ENCODE peak calls at places on chromosomes 3 and 15, in ten cellular contexts. K is activated CD4-positive, alpha-beta T cell treated with anti-CD3 and anti-CD28 coated beads, Interleukin-2, amount 50 U/mL, for 24 hours; H is stimulated activated CD8-positive, alpha-beta memory T cell treated with anti-CD3 and anti-CD28 coated beads, Interleukin-7, amount 100 ng/mL, for 24 hours; E is activated CD8-positive, alpha-beta T cell treated with anti-CD3 and anti-CD28 coated beads for 36 hours; Q is activated naive CD4-positive, alpha-beta T cell treated with anti-CD3 and anti-CD28 coated beads, Interleukin-2, amount 50 U/mL, for 16 hours; S is dorsolateral prefrontal cortex; N is cardiac fibroblast; T is GM04503; Y is fibroblast of the aortic adventitia; W is SJSA1. B is an unnamed sample.

GRCh38 chr3:153599685-153600084 is 437.7 kb downstream of the RAP2B start:
- DNase-seq in E (no peak), N (peak; percentile 87), W (peak; percentile 48), T (peak; percentile 76), H (no peak), S (no peak), K (no peak), Q (no peak), Y (peak; percentile 92), B (no peak)

GRCh38 chr3:61996351-61996750 is 377.0 kb downstream of the FEZF2 start:
- DNase-seq in Y (peak; percentile 28), K (no peak), H (no peak), W (no peak), T (no peak), Q (no peak), E (no peak), S (no peak), N (no peak), B (no peak)

GRCh38 chr3:186209810-186210752 is 101.2 kb upstream of the ETV5 start:
- DNase-seq in W (peak; percentile 53), T (peak; percentile 29), N (peak; percentile 77), E (peak; percentile 35), H (no peak), S (peak; percentile 93), K (no peak), Q (no peak), Y (peak; percentile 57), B (peak; percentile 82)

GRCh38 chr3:123552095-123552714 is 32.6 kb downstream of the HACD2 start:
- DNase-seq in E (no peak), N (peak; percentile 46), W (no peak), K (no peak), H (no peak), Y (peak; percentile 30), T (no peak), Q (no peak), S (no peak), B (no peak)

GRCh38 chr15:74642724-74643367 is 27.2 kb downstream of the CLK3 start:
- DNase-seq in K (no peak), E (no peak), H (no peak), S (no peak), Y (peak; percentile 74), N (no peak), T (no peak), Q (no peak), W (no peak), B (no peak)

GRCh38 chr15:59372352-59373211 is at the start of gene MYO1E:
- DNase-seq in H (no peak), Q (no peak), E (peak; percentile 42), T (peak; percentile 92), K (no peak), Y (peak; percentile 98), W (peak; percentile 93), S (peak; percentile 98), N (peak; percentile 98), B (peak; percentile 92)

GRCh38 chr3:194273396-194274310 is 77.5 kb downstream of the CPN2 start:
- DNase-seq in Y (no peak), E (no peak), W (no peak), Q (no peak), H (no peak), S (no peak), N (no peak), T (no peak), K (no peak), B (no peak)

GRCh38 chr3:129481783-129482332 is 41.8 kb downstream of the IFT122 start:
- DNase-seq in W (no peak), S (no peak), N (peak; percentile 76), K (peak; percentile 4), E (peak; percentile 46), T (peak; percentile 36), H (no peak), Y (peak; percentile 76), Q (peak; percentile 41), B (peak; percentile 24)

GRCh38 chr3:182487048-182487447 is 306.3 kb upstream of the ATP11B start:
- DNase-seq in T (no peak), S (no peak), K (no peak), H (no peak), W (no peak), Y (no peak), Q (no peak), E (no peak), N (no peak), B (no peak)

GRCh38 chr3:17749281-17749680 is 6.8 kb upstream of the TBC1D5 start:
- DNase-seq in W (no peak), Y (no peak), E (peak; percentile 71), N (no peak), H (no peak), Q (no peak), S (no peak), K (no peak), T (no peak), B (no peak)

GRCh38 chr3:188507244-188507720 is 353.3 kb downstream of the LPP start:
- DNase-seq in S (peak; percentile 31), Q (no peak), E (no peak), Y (peak; percentile 87), H (no peak), W (peak; percentile 72), K (no peak), N (peak; percentile 94), T (peak; percentile 83), B (peak; percentile 4)

GRCh38 chr15:56598991-56599390 is 134.1 kb upstream of the MNS1 start:
- DNase-seq in W (no peak), N (peak; percentile 73), Q (no peak), E (no peak), H (no peak), S (no peak), K (no peak), Y (peak; percentile 45), T (no peak), B (no peak)

GRCh38 chr3:59573911-59574310 is 524.1 kb upstream of the CFAP20DC start:
- DNase-seq in T (peak; percentile 86), S (peak; percentile 87), E (no peak), Y (peak; percentile 88), H (no peak), K (no peak), Q (no peak), N (peak; percentile 91), W (peak; percentile 58), B (peak; percentile 64)

GRCh38 chr15:73724211-73724610 is 28.9 kb downstream of the INSYN1 start:
- DNase-seq in Y (no peak), T (no peak), K (no peak), S (no peak), W (no peak), E (no peak), Q (no peak), N (no peak), H (no peak), B (no peak)

GRCh38 chr3:25513642-25514266 is 85.7 kb downstream of the RARB start:
- DNase-seq in K (no peak), H (no peak), W (no peak), Q (no peak), E (no peak), T (no peak), S (no peak), Y (peak; percentile 30), N (no peak), B (no peak)

GRCh38 chr3:122969585-122970453 is 57.7 kb downstream of the SEMA5B start:
- DNase-seq in T (peak; percentile 22), Y (peak; percentile 87), S (no peak), Q (no peak), E (no peak), N (peak; percentile 54), W (no peak), K (no peak), H (no peak), B (peak; percentile 51)

GRCh38 chr3:120404876-120405275 is 45.9 kb downstream of the FSTL1 start:
- DNase-seq in E (no peak), K (no peak), H (no peak), Q (no peak), N (peak; percentile 45), Y (no peak), T (no peak), S (no peak), W (no peak), B (no peak)

GRCh38 chr3:47339951-47340350 is 40.9 kb upstream of the PTPN23 start:
- DNase-seq in N (no peak), E (no peak), H (no peak), S (no peak), W (no peak), T (no peak), K (no peak), Y (no peak), Q (no peak), B (no peak)

GRCh38 chr3:150237490-150237889 is 170.6 kb upstream of the TSC22D2 start:
- DNase-seq in E (no peak), K (no peak), N (peak; percentile 67), Q (no peak), W (peak; percentile 66), S (no peak), T (no peak), Y (peak; percentile 53), H (no peak), B (no peak)

GRCh38 chr3:16071246-16071645 is 103.2 kb upstream of the GALNT15 start:
- DNase-seq in N (no peak), T (no peak), S (no peak), Y (no peak), Q (no peak), H (no peak), E (no peak), K (no peak), W (no peak), B (no peak)

GRCh38 chr3:113844622-113845222 is 6.1 kb downstream of the GRAMD1C start:
- DNase-seq in Y (peak; percentile 68), H (no peak), E (no peak), T (no peak), W (no peak), Q (no peak), N (peak; percentile 63), K (no peak), S (no peak), B (no peak)

GRCh38 chr3:114846779-114847178 is 300.3 kb downstream of the ZBTB20 start:
- DNase-seq in S (no peak), H (no peak), Y (no peak), N (no peak), K (no peak), W (no peak), T (peak; percentile 11), E (no peak), Q (no peak), B (no peak)

GRCh38 chr15:71752604-71753289 is 57.6 kb upstream of the NR2E3 start:
- DNase-seq in K (no peak), H (no peak), S (peak; percentile 40), E (peak; percentile 48), Y (peak; percentile 94), T (peak; percentile 95), W (peak; percentile 82), N (peak; percentile 99), Q (no peak), B (no peak)

GRCh38 chr15:92605225-92605944 is 50.2 kb downstream of the FAM174B start:
- DNase-seq in W (no peak), N (no peak), K (no peak), H (no peak), Y (no peak), Q (no peak), T (no peak), S (no peak), E (no peak), B (no peak)

GRCh38 chr3:185558395-185558794 is 6.0 kb upstream of the LIPH start:
- DNase-seq in W (no peak), T (no peak), H (no peak), N (peak; percentile 15), E (no peak), Y (no peak), Q (no peak), S (no peak), K (no peak), B (no peak)

GRCh38 chr3:12041476-12041875 is 37.3 kb downstream of the SYN2 start:
- DNase-seq in W (no peak), E (no peak), S (no peak), T (no peak), K (no peak), N (no peak), H (no peak), Q (no peak), Y (no peak), B (no peak)

GRCh38 chr15:89419370-89419984 is 76.9 kb downstream of the RHCG start:
- DNase-seq in H (no peak), E (peak; percentile 69), Y (peak; percentile 36), N (peak; percentile 44), T (no peak), K (no peak), Q (peak; percentile 36), W (no peak), S (no peak), B (no peak)

GRCh38 chr3:149534671-149535394 is 60.3 kb downstream of the TM4SF4 start:
- DNase-seq in K (no peak), Y (peak; percentile 69), S (no peak), W (peak; percentile 46), T (no peak), E (no peak), H (no peak), N (peak; percentile 57), Q (no peak), B (no peak)